ENCODE peak calls at places on chromosomes 11 and 22, in nine cellular contexts. G is IMR-90, P is A549, R is Peyer's patch, O is suprapubic skin, D is HCT116, M is testis, E is GM12891, W is body of pancreas. H is an unnamed sample.

GRCh38 chr11:44018127-44018521 is 29.7 kb upstream of the ACCSL start:
- DNase-seq in P (no peak), W (no peak), G (no peak), D (no peak), O (peak), E (no peak), R (peak), M (peak), H (no peak)

GRCh38 chr11:11502303-11502828 is 119.4 kb downstream of the GALNT18 start:
- DNase-seq in W (no peak), O (no peak), G (no peak), R (no peak), P (no peak), M (peak), D (no peak), E (no peak), H (no peak)

GRCh38 chr22:23204541-23205157 is 24.3 kb downstream of the BCR start:
- DNase-seq in E (no peak), W (peak), G (no peak), O (no peak), M (peak), P (no peak), R (no peak), D (no peak), H (no peak)

GRCh38 chr11:87878373-87878779 is 296.9 kb downstream of the RAB38 start:
- DNase-seq in W (no peak), R (no peak), O (no peak), P (peak), D (peak), M (peak), E (no peak), G (peak), H (no peak)

GRCh38 chr11:6612816-6613136 is 760 bp upstream of the TAF10 start:
- DNase-seq in O (no peak), D (peak), G (no peak), R (peak), M (no peak), P (no peak), E (no peak), W (peak), H (no peak)

GRCh38 chr11:89381094-89381493 is 110.1 kb downstream of the NOX4 start:
- DNase-seq in P (peak), W (no peak), E (no peak), G (peak), O (no peak), M (no peak), D (no peak), R (no peak), H (peak)

GRCh38 chr11:33893711-33894401 is 2.0 kb upstream of the LMO2 start:
- DNase-seq in R (peak), E (no peak), G (no peak), O (no peak), P (no peak), M (no peak), D (no peak), W (no peak), H (no peak)

GRCh38 chr11:110071197-110071596 is 22.0 kb upstream of the ZC3H12C start:
- DNase-seq in D (no peak), M (no peak), G (no peak), W (no peak), R (no peak), P (no peak), E (no peak), O (no peak), H (no peak)

GRCh38 chr11:66008468-66009101 is 3.2 kb upstream of the CST6 start:
- DNase-seq in P (no peak), R (no peak), O (no peak), M (no peak), D (no peak), G (no peak), W (no peak), E (no peak), H (no peak)

GRCh38 chr11:44708063-44708462 is 18.7 kb upstream of the TSPAN18 start:
- DNase-seq in E (no peak), O (no peak), D (no peak), W (peak), G (no peak), M (peak), R (no peak), P (no peak), H (no peak)

GRCh38 chr22:20532256-20532993 is 25.0 kb downstream of the MED15 start:
- DNase-seq in E (no peak), W (no peak), P (no peak), D (no peak), R (no peak), G (no peak), M (no peak), O (no peak), H (no peak)
- TF ChIP-seq POLR2A in E (no peak), W (no peak), P (no peak), D (no peak), R (no peak), G (no peak), M (no peak), O (no peak), H (no peak)

DNA sequence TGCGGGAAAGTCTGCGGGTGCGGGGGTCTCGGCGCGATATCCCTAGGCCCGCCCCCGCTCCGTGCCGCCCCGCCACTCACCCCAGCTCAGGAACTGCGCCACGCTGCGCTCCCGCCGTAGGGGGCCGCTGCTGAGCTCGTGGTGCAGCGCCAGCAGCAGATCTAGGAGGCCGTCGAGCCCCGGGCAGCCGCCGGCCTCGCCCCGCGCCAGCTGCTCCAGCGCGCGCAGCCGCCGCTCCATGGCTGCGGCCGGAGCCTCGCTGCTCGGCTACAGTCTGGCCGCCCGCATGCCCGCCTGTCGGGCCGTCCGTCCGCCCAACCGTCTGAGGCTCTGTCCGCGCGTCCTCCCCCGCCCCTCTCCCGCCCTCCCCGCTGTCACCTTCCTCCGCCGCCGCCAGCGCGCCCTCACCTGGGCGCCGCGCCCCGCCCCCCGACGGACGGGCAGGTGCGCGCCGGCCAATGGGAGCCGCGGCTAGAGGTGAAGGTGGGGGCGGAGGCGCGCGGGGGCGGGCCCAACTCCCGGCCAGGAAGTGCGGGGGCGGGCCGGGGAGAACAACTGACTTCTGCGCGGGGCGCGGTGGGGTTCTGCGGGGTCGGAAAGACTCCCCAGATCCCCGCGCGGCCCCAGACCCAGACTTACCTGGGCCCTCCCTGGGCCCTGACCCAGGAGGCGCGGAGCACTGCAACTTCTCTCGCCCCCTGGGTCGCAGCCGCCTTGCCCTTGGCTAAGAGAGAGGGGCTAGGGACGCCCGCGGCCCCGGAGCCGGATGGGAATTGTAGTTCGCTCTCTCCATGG is at the start of gene CDC42BPG:
- DNase-seq in W (peak), D (peak), O (peak), P (peak), M (peak), R (peak), E (peak), G (peak), H (peak)
- TF ChIP-seq POLR2A in W (peak), D (no peak), O (peak), P (no peak), M (no peak), R (peak), E (no peak), G (no peak), H (no peak)

GRCh38 chr22:46792061-46792796 is 29.8 kb downstream of the TBC1D22A start:
- DNase-seq in O (peak), D (no peak), M (no peak), E (no peak), R (peak), P (no peak), W (no peak), G (no peak), H (no peak)
- TF ChIP-seq POLR2A in O (no peak), D (no peak), M (no peak), E (no peak), R (no peak), P (no peak), W (no peak), G (no peak), H (no peak)

GRCh38 chr11:47378011-47378835 is at the start of gene SPI1:
- DNase-seq in M (peak), G (no peak), P (no peak), O (no peak), D (no peak), W (no peak), E (peak), R (peak), H (no peak)
- TF ChIP-seq POLR2A in M (no peak), G (no peak), P (no peak), O (peak), D (no peak), W (peak), E (peak), R (no peak), H (no peak)

GRCh38 chr11:77993902-77994301 is 566 bp downstream of the INTS4 start:
- DNase-seq in R (no peak), E (no peak), G (no peak), O (no peak), P (no peak), W (no peak), M (no peak), D (no peak), H (no peak)

GRCh38 chr11:77990981-77991380 is 3.5 kb downstream of the INTS4 start:
- DNase-seq in E (no peak), O (no peak), W (no peak), M (no peak), P (no peak), R (no peak), D (no peak), G (no peak), H (no peak)

GRCh38 chr11:77999446-77999845 is 5.0 kb upstream of the INTS4 start:
- DNase-seq in G (no peak), W (no peak), P (no peak), M (no peak), E (no peak), D (no peak), O (no peak), R (no peak), H (no peak)

GRCh38 chr11:78000193-78000592 is 5.7 kb upstream of the INTS4 start:
- DNase-seq in W (peak), D (peak), O (no peak), P (peak), R (peak), G (peak), E (no peak), M (peak), H (peak)

DNA sequence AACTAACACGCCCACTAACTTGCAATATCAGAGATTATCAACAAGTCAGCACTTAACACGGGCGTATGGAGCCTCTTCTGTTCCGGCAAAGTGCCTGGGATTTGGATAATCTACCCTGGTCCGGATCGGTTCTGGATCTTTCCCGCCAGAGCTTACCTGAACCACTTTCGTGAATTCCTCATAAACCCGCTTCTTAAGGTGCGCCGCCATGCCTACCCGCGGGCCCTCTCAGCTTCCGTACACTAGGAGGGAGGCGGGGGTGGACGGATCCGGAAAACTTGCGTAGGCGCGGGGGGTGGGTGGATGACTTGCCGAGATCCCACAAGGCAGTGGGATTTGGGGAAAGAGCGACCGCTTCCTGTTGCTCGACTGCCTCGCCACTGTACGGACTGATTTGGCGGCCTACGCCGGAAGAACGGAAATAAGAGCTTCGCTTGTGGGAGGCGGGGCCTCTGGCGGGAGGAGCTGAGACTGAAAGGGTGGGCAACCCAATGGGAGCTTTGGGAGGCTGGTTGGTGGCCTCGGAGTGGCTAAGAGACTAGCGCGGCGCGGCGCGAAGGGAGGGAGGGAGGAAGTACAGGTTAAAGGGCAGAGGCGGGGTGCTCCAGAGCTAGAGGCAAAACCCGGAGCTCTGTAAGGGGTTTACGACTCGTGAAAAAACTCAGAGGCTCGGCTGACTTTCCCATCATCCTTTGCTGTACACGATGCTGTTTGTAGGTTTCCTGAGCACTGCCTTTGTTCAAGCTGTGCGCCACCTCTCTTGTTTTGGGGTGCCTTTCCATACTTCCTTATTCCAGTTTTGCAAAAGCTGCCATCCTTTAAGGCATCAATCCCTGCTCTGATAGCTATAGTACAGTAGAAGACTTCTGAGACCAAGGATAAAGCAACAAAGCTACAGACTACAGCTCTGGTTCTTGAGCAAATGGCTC is at the start of gene INTS4:
- DNase-seq in E (peak), D (peak), R (peak), G (peak), O (peak), M (peak), W (peak), P (peak), H (peak)
- TF ChIP-seq POLR2A in E (peak), D (peak), R (peak), G (peak), O (no peak), M (no peak), W (peak), P (peak), H (peak)

DNA sequence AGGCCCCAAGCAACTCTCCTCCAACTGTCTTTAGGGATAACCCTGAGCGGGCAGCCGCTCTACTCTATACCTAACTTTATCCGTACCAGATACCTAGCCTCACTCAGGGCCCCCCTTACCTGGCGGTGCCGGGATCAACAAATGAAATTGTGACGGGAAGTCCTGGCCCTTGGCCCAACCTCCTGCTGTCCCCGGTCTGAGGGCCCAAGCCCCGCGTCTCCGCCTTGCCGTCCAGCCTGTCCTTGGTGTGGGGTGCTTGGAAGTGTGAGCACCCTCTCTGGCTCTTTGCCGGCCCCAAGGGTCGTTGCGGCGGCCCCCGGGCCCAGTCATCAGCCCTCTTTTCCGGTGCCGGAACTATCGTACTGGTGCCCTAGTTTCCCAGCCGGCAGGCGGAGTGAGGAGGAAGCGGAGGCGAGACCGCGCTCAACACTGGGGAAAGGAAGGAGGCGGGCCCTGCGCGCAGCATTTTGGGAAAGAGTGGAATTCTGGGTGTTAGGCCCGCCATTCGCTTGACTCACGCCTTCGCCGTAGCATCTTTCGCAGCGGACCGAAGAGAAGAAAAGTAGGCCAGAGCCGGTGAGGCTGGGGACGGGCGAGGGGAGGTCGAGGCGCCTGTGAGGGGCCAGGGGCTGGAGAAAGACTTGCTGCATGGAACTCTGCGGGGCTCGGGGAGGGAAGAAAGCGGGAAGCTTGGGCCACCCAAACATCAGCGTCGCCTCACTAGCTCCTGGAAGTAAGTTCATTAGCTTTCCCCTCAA is at the start of gene SNRPD3:
- DNase-seq in E (peak), W (peak), R (peak), P (peak), G (peak), D (peak), M (peak), O (peak), H (peak)
- TF ChIP-seq POLR2A in E (no peak), W (peak), R (peak), P (peak), G (peak), D (peak), M (no peak), O (peak), H (peak)

H was measured in H54.